ENCODE peak calls at places on chromosomes 16 and 17, in seven cellular contexts. S, T, Z, C, G, H and E are unnamed samples.

GRCh38 chr17:32819035-32819434 is 57.9 kb downstream of the MYO1D start:
- DNase-seq in S (no peak), T (no peak), Z (no peak), C (no peak), G (peak), H (no peak), E (no peak)

GRCh38 chr17:35752471-35752870 is 568 bp downstream of the GAS2L2 start:
- DNase-seq in S (no peak), T (no peak), Z (peak), C (no peak), G (no peak), H (no peak), E (no peak)

GRCh38 chr16:25126820-25127232 is 15.3 kb downstream of the LCMT1 start:
- DNase-seq in S (peak), T (no peak), Z (peak), C (no peak), G (peak), H (peak), E (peak)

GRCh38 chr17:29384901-29385300 is 5.3 kb upstream of the TAOK1 start:
- DNase-seq in S (no peak), T (no peak), Z (no peak), C (no peak), G (no peak), H (no peak), E (no peak)

GRCh38 chr17:51397361-51398127 is 137.2 kb downstream of the UTP18 start:
- DNase-seq in S (peak), T (peak), Z (no peak), C (no peak), G (peak), H (no peak), E (no peak)

GRCh38 chr16:4496305-4496704 is 20.1 kb downstream of the HMOX2 start:
- DNase-seq in S (peak), T (no peak), Z (no peak), C (no peak), G (no peak), H (no peak), E (no peak)

GRCh38 chr16:1772362-1772907 is at the start of gene EME2:
- DNase-seq in S (peak), T (no peak), Z (no peak), C (peak), G (no peak), H (no peak), E (no peak)

GRCh38 chr17:18968945-18969887 is 17.3 kb downstream of the SLC5A10 start:
- DNase-seq in S (no peak), T (no peak), Z (no peak), C (no peak), G (no peak), H (no peak), E (no peak)

GRCh38 chr17:61455754-61456681 is 3.8 kb downstream of the TBX4 start:
- DNase-seq in S (no peak), T (no peak), Z (no peak), C (no peak), G (no peak), H (no peak), E (no peak)

GRCh38 chr16:85584192-85584757 is 28.8 kb upstream of the GSE1 start:
- DNase-seq in S (no peak), T (no peak), Z (no peak), C (no peak), G (no peak), H (no peak), E (no peak)

GRCh38 chr16:23342083-23342640 is 40.1 kb downstream of the SCNN1B start:
- DNase-seq in S (no peak), T (no peak), Z (no peak), C (no peak), G (no peak), H (no peak), E (no peak)

GRCh38 chr16:53055603-53056527 is 1.1 kb downstream of the CHD9 start:
- DNase-seq in S (peak), T (no peak), Z (no peak), C (no peak), G (peak), H (peak), E (peak)

GRCh38 chr17:49545811-49546545 is 29.7 kb upstream of the NXPH3 start:
- DNase-seq in S (no peak), T (peak), Z (no peak), C (no peak), G (no peak), H (no peak), E (no peak)

GRCh38 chr17:17030515-17031211 is 11.6 kb upstream of the MPRIP start:
- DNase-seq in S (no peak), T (no peak), Z (no peak), C (no peak), G (no peak), H (no peak), E (no peak)

GRCh38 chr16:55294947-55295346 is 29.1 kb upstream of the IRX6 start:
- DNase-seq in S (no peak), T (no peak), Z (no peak), C (no peak), G (peak), H (no peak), E (no peak)